ENCODE peak calls at places on chromosomes 16 and 17, in four cellular contexts. K is CD8-positive, alpha-beta T cell; G is cardiac fibroblast; V is tibial artery. D is an unnamed sample.

GRCh38 chr16:55302635-55303034 is 21.4 kb upstream of the IRX6 start:
- DNase-seq in K (no peak), G (no peak), V (no peak), D (no peak)

GRCh38 chr17:58344047-58344790 is 7.8 kb downstream of the SUPT4H1 start:
- DNase-seq in K (peak), G (no peak), V (no peak), D (no peak)

GRCh38 chr16:2977440-2977839 is 2.8 kb downstream of the PKMYT1 start:
- DNase-seq in K (no peak), G (no peak), V (no peak), D (no peak)

GRCh38 chr17:80599546-80600305 is 55.1 kb downstream of the RPTOR start:
- DNase-seq in K (no peak), G (no peak), V (no peak), D (no peak)

GRCh38 chr17:47738178-47738577 is 5.1 kb downstream of the TBX21 start:
- DNase-seq in K (no peak), G (no peak), V (no peak), D (no peak)

GRCh38 chr17:14748036-14748715 is 447.3 kb downstream of the HS3ST3B1 start:
- DNase-seq in K (no peak), G (no peak), V (no peak), D (no peak)

GRCh38 chr16:84843149-84844048 is 23.6 kb downstream of the CRISPLD2 start:
- DNase-seq in K (no peak), G (no peak), V (no peak), D (no peak)

GRCh38 chr17:75315541-75316243 is 26.5 kb upstream of the SLC25A19 start:
- DNase-seq in K (no peak), G (no peak), V (no peak), D (no peak)

GRCh38 chr17:54836723-54837462 is 63.8 kb upstream of the TOM1L1 start:
- DNase-seq in K (no peak), G (no peak), V (no peak), D (no peak)

GRCh38 chr17:66373944-66374817 is 71.8 kb downstream of the PRKCA start:
- DNase-seq in K (peak), G (peak), V (no peak), D (no peak)

GRCh38 chr17:72422505-72423285 is 301.9 kb downstream of the SOX9 start:
- DNase-seq in K (no peak), G (peak), V (peak), D (no peak)

GRCh38 chr17:35630530-35631148 is 43.5 kb downstream of the AP2B1 start:
- DNase-seq in K (no peak), G (peak), V (no peak), D (no peak)

GRCh38 chr17:63191610-63192009 is 225.6 kb downstream of the TANC2 start:
- DNase-seq in K (no peak), G (no peak), V (no peak), D (no peak)

GRCh38 chr17:35795007-35795870 is at the start of gene MMP28:
- DNase-seq in K (peak), G (no peak), V (no peak), D (no peak)

GRCh38 chr17:55161935-55162555 is 102.7 kb upstream of the HLF start:
- DNase-seq in K (no peak), G (peak), V (no peak), D (no peak)

GRCh38 chr17:48328457-48328856 is 101.6 kb downstream of the SKAP1 start:
- DNase-seq in K (no peak), G (no peak), V (no peak), D (no peak)

GRCh38 chr17:35243459-35244204 is 760 bp downstream of the SLFN5 start:
- DNase-seq in K (peak), G (peak), V (peak), D (no peak)

GRCh38 chr17:46266656-46267544 is 28.0 kb upstream of the LRRC37A start:
- DNase-seq in K (peak), G (peak), V (peak), D (peak)

GRCh38 chr16:68075980-68076379 is 9.2 kb upstream of the NFATC3 start:
- DNase-seq in K (no peak), G (no peak), V (no peak), D (no peak)

GRCh38 chr17:58493506-58493905 is 5.3 kb upstream of the HSF5 start:
- DNase-seq in K (no peak), G (no peak), V (no peak), D (no peak)

GRCh38 chr17:79038545-79039135 is 14.7 kb downstream of the C1QTNF1 start:
- DNase-seq in K (no peak), G (peak), V (peak), D (no peak)

GRCh38 chr17:20706752-20707372 is 127.3 kb downstream of the CDRT15L2 start:
- DNase-seq in K (no peak), G (no peak), V (no peak), D (no peak)

GRCh38 chr17:75888484-75888883 is 8.3 kb downstream of the TRIM65 start:
- DNase-seq in K (no peak), G (no peak), V (no peak), D (no peak)

GRCh38 chr16:17947165-17947564 is 389.4 kb downstream of the NPIPA8 start:
- DNase-seq in K (no peak), G (no peak), V (no peak), D (no peak)

GRCh38 chr16:23324727-23325126 is 22.6 kb downstream of the SCNN1B start:
- DNase-seq in K (no peak), G (no peak), V (no peak), D (no peak)

GRCh38 chr16:14007460-14007859 is 63.7 kb upstream of the MRTFB start:
- DNase-seq in K (no peak), G (peak), V (no peak), D (no peak)

GRCh38 chr17:51540151-51540550 is 279.8 kb downstream of the UTP18 start:
- DNase-seq in K (no peak), G (no peak), V (no peak), D (no peak)

GRCh38 chr16:11327277-11328171 is 17.7 kb upstream of the RMI2 start:
- DNase-seq in K (no peak), G (peak), V (no peak), D (no peak)

GRCh38 chr17:65545708-65546523 is 15.5 kb downstream of the AXIN2 start:
- DNase-seq in K (no peak), G (no peak), V (no peak), D (no peak)

GRCh38 chr17:9236286-9237052 is 215.2 kb downstream of the NTN1 start:
- DNase-seq in K (no peak), G (no peak), V (no peak), D (no peak)

GRCh38 chr17:81396722-81397313 is 1.6 kb downstream of the BAHCC1 start:
- DNase-seq in K (peak), G (no peak), V (no peak), D (no peak)

GRCh38 chr17:30309591-30309990 is 17.8 kb upstream of the BLMH start:
- DNase-seq in K (no peak), G (no peak), V (no peak), D (no peak)

GRCh38 chr17:80287806-80288579 is 27.3 kb downstream of the RNF213 start:
- DNase-seq in K (no peak), G (no peak), V (no peak), D (no peak)

GRCh38 chr16:287298-287811 is 4.4 kb downstream of the PDIA2 start:
- DNase-seq in K (no peak), G (no peak), V (no peak), D (no peak)

GRCh38 chr17:72996791-72997190 is 95.7 kb downstream of the SLC39A11 start:
- DNase-seq in K (no peak), G (no peak), V (no peak), D (no peak)

GRCh38 chr16:55039042-55039441 is 108.4 kb downstream of the IRX5 start:
- DNase-seq in K (no peak), G (no peak), V (peak), D (no peak)

GRCh38 chr17:79939755-79940154 is 95.9 kb downstream of the TBC1D16 start:
- DNase-seq in K (no peak), G (no peak), V (peak), D (no peak)

GRCh38 chr17:67829331-67829730 is 4.0 kb downstream of the BPTF start:
- DNase-seq in K (peak), G (no peak), V (no peak), D (no peak)
- H3K4me3 ChIP-seq in K (no peak), G (no peak), V (no peak), D (no peak)

DNA sequence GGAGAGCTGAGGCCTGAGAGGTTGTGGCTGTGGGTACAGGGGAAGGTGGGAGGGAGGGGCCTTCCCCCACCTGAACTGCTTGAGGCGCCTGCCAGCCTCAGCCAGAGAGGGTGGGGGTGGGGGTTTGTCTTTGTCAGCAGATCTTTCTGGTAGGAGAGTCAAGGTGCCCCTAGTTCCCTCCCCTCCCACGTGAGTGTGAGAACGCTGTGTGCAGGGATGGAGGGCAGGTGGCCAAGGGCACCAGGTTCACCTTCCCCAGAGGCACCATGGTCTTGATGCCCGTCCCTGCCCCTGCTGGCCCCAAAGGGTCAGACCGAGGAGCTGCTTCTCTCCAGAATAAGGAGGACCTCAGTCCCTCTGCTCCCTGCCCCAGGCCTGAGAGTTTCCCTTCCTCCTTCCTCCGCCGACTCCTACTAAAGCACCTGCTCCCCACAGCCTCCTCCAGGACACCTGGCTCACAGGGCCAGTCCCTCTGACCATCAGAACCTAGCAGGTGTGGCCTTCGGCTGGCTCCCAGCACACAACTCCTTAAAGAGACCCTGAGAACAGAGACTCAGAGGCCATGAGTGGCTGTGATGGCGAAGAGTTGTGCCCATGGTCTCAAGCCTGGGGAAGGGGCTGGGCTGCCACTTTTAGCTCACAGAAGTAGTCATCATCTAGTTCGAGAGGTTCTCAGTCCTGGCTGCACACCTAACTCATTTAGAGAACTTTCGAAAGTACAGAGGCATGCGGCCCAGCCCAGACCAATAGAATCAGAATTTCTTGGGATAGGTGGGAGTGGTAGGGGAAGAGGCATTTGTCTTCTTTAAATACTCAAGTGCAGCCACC is 113.2 kb upstream of the LHX1 start:
- DNase-seq in K (no peak), G (no peak), V (no peak), D (no peak)
- H3K4me3 ChIP-seq in K (no peak), G (no peak), V (no peak), D (no peak)

DNA sequence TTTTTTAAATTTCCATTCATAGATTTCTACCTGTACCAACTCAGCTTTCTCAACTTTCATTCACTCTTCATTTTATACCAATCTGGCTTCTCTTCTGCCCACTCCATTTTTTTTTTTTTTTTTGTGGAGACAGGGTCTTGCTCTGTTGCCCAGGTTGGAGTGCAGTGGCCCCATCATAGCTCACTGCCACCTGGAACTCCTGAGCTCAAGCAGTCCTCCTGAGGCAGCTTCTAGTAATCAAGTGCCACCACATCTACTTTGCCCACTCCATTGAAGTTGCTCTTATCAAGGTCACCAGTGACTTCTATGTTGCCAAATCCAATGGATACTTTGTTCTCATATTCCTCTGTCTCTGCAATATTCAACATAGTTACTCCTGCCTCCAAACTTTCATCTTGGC is 1.7 kb downstream of the SUPT6H start:
- DNase-seq in K (no peak), G (no peak), V (no peak), D (no peak)
- H3K4me3 ChIP-seq in K (no peak), G (no peak), V (peak), D (no peak)

GRCh38 chr17:39736319-39737165 is 1.2 kb upstream of the GRB7 start:
- DNase-seq in K (no peak), G (no peak), V (no peak), D (no peak)
- H3K4me3 ChIP-seq in K (no peak), G (no peak), V (no peak), D (no peak)

DNA sequence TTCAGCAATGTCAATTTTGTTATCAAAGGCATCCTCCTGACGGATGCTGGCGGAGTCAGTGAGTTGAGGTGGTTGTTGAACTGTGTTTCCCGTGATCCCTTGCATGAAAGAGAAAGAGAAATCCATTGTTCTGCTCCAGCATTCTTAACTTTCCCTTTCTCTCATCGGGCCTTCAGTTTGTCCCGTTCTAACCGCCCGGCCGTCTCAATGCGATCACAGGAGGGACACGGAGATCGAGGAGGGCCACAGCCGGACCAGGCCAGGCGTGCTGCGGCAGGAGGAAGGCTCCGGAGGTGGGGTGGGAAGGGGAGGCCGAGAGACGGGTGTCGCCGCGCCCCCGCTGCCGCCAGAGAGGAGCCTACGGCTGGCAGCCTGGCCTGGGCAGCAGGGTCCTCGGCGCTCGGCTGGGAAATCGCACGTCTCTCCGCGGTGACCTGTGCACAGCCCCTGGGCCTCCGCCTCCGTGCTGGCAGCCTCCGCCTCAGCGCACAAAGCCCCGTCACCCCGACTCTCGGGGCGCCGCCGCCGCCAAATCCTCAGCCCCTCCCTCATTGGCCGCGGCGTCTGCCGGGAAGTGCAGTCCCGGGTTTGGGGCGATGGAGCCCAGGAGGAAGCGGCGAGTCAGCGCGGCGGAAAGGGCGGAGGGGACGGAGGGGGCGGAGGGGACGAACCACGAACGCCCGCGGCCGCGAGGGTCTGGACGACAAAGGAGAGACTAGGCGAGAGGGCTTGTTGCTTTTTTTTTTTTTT is 38.1 kb downstream of the SOST start:
- DNase-seq in K (peak), G (peak), V (peak), D (peak)
- H3K4me3 ChIP-seq in K (peak), G (peak), V (peak), D (peak)

GRCh38 chr16:30924797-30925645 is 1.6 kb downstream of the FBXL19 start:
- DNase-seq in K (no peak), G (no peak), V (no peak), D (no peak)
- H3K4me3 ChIP-seq in K (no peak), G (peak), V (peak), D (peak)

GRCh38 chr16:69443809-69444611 is 19.6 kb downstream of the CYB5B start:
- DNase-seq in K (peak), G (peak), V (no peak), D (no peak)
- H3K4me3 ChIP-seq in K (peak), G (no peak), V (peak), D (no peak)

GRCh38 chr17:57247913-57248312 is 8.4 kb upstream of the MSI2 start:
- DNase-seq in K (no peak), G (no peak), V (no peak), D (no peak)
- H3K4me3 ChIP-seq in K (no peak), G (no peak), V (no peak), D (no peak)

GRCh38 chr16:82432261-82432660 is 194.5 kb upstream of the CDH13 start:
- DNase-seq in K (no peak), G (no peak), V (no peak), D (no peak)
- H3K4me3 ChIP-seq in K (no peak), G (no peak), V (no peak), D (no peak)